ENCODE peak calls at places on chromosome 16, in seven cellular contexts. One of them, this sample, is unnamed. For H3K9me3, the result is how much of the 10 kb centered on the place peaks cover.

GRCh38 chr16:50398336-50398735 is 29.5 kb upstream of the BRD7 start:
- DNase-seq in right atrium auricular region: no peak
- DNase-seq in ovary: no peak
- DNase-seq in sigmoid colon: no peak
- DNase-seq in colonic mucosa: no peak
- DNase-seq in K562: no peak
- DNase-seq in CD4-positive, alpha-beta memory T cell: no peak
- DNase-seq in this sample: no peak

GRCh38 chr16:27972500-27972899 is 91.0 kb downstream of the GSG1L start:
- DNase-seq in sigmoid colon: peak
- DNase-seq in right atrium auricular region: no peak
- DNase-seq in CD4-positive, alpha-beta memory T cell: peak
- DNase-seq in colonic mucosa: peak
- DNase-seq in ovary: no peak
- DNase-seq in K562: peak
- DNase-seq in this sample: no peak

GRCh38 chr16:2194166-2194834 is 2.1 kb downstream of the CASKIN1 start:
- DNase-seq in ovary: no peak
- DNase-seq in K562: no peak
- DNase-seq in CD4-positive, alpha-beta memory T cell: no peak
- DNase-seq in colonic mucosa: no peak
- DNase-seq in sigmoid colon: no peak
- DNase-seq in right atrium auricular region: no peak
- DNase-seq in this sample: no peak

GRCh38 chr16:18788828-18789514 is 1.2 kb downstream of the RPS15A start:
- DNase-seq in sigmoid colon: no peak
- DNase-seq in K562: no peak
- DNase-seq in ovary: no peak
- DNase-seq in right atrium auricular region: no peak
- DNase-seq in colonic mucosa: peak
- DNase-seq in CD4-positive, alpha-beta memory T cell: no peak
- DNase-seq in this sample: no peak

GRCh38 chr16:24737391-24737871 is 8.0 kb downstream of the TNRC6A start:
- DNase-seq in ovary: no peak
- DNase-seq in sigmoid colon: no peak
- DNase-seq in right atrium auricular region: no peak
- DNase-seq in K562: no peak
- DNase-seq in colonic mucosa: no peak
- DNase-seq in CD4-positive, alpha-beta memory T cell: no peak
- DNase-seq in this sample: no peak

GRCh38 chr16:20884240-20884556 is 16.0 kb downstream of the DCUN1D3 start:
- DNase-seq in K562: no peak
- DNase-seq in colonic mucosa: no peak
- DNase-seq in CD4-positive, alpha-beta memory T cell: no peak
- DNase-seq in sigmoid colon: no peak
- DNase-seq in right atrium auricular region: no peak
- DNase-seq in ovary: no peak
- DNase-seq in this sample: no peak

GRCh38 chr16:11629071-11630030 is 38.9 kb upstream of the SNN start:
- DNase-seq in K562: no peak
- DNase-seq in colonic mucosa: no peak
- DNase-seq in sigmoid colon: peak
- DNase-seq in CD4-positive, alpha-beta memory T cell: no peak
- DNase-seq in right atrium auricular region: no peak
- DNase-seq in ovary: no peak
- DNase-seq in this sample: no peak

GRCh38 chr16:55297910-55298175 is 26.2 kb upstream of the IRX6 start:
- DNase-seq in sigmoid colon: no peak
- DNase-seq in K562: no peak
- DNase-seq in right atrium auricular region: no peak
- DNase-seq in ovary: no peak
- DNase-seq in CD4-positive, alpha-beta memory T cell: no peak
- DNase-seq in colonic mucosa: no peak
- DNase-seq in this sample: no peak

GRCh38 chr16:64589836-64590235 is 532.0 kb downstream of the CDH11 start:
- DNase-seq in ovary: no peak
- DNase-seq in sigmoid colon: no peak
- DNase-seq in CD4-positive, alpha-beta memory T cell: no peak
- DNase-seq in K562: no peak
- DNase-seq in right atrium auricular region: no peak
- DNase-seq in colonic mucosa: no peak
- DNase-seq in this sample: no peak

GRCh38 chr16:75483222-75483621 is 12.0 kb downstream of the CHST6 start:
- DNase-seq in colonic mucosa: no peak
- DNase-seq in K562: no peak
- DNase-seq in ovary: no peak
- DNase-seq in right atrium auricular region: no peak
- DNase-seq in CD4-positive, alpha-beta memory T cell: no peak
- DNase-seq in sigmoid colon: no peak
- DNase-seq in this sample: no peak

GRCh38 chr16:35733278-35733965 is 2274.0 kb downstream of the TP53TG3F start:
- DNase-seq in sigmoid colon: no peak
- DNase-seq in K562: no peak
- DNase-seq in right atrium auricular region: peak
- DNase-seq in colonic mucosa: no peak
- DNase-seq in ovary: no peak
- DNase-seq in CD4-positive, alpha-beta memory T cell: no peak
- DNase-seq in this sample: no peak

GRCh38 chr16:35734728-35735402 is 2275.5 kb downstream of the TP53TG3F start:
- DNase-seq in right atrium auricular region: peak
- DNase-seq in sigmoid colon: no peak
- DNase-seq in colonic mucosa: no peak
- DNase-seq in CD4-positive, alpha-beta memory T cell: no peak
- DNase-seq in ovary: no peak
- DNase-seq in K562: no peak
- DNase-seq in this sample: no peak

GRCh38 chr16:35732046-35732810 is 2272.8 kb downstream of the TP53TG3F start:
- DNase-seq in sigmoid colon: no peak
- DNase-seq in ovary: no peak
- DNase-seq in K562: no peak
- DNase-seq in right atrium auricular region: peak
- DNase-seq in colonic mucosa: no peak
- DNase-seq in CD4-positive, alpha-beta memory T cell: no peak
- DNase-seq in this sample: no peak

GRCh38 chr16:35735403-35736251 is 2276.2 kb downstream of the TP53TG3F start:
- DNase-seq in colonic mucosa: no peak
- DNase-seq in right atrium auricular region: no peak
- DNase-seq in ovary: no peak
- DNase-seq in K562: no peak
- DNase-seq in sigmoid colon: no peak
- DNase-seq in CD4-positive, alpha-beta memory T cell: no peak
- DNase-seq in this sample: no peak

DNA sequence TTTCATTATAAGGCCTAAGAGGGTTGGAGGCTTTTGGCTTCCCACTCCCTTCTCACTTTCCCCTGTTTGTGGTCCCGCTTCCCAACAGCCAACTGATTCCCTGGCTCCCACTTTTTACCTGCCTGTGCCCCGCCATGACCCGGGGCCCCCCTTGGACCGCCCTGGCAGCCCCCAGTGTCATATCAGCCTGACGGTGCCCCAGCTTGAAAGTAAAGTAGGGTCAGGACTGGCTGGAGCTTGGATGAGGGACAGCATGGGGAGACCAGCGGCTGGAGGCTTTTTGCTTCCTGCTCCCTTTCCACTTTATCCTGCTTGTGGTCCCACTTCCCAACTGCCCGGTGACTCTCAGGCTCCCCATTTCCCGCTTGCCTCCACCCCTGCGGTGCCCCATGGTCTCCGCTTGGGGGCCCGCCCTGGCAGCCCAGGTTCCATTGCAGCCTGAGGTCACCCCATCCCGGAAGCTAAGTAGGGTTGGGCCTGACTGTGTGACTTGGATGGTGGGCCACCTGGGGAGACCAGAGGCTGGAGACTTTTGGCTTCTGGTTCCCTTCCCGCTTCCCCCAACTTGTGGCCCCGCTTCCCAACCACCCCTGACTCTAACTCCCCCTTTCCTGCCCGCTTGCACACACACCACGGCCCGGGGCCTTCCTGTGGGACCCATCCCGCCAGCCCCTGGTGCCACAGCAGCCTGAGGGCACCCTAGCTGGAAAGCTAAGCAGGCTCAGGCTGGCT is 2274.7 kb downstream of the TP53TG3F start:
- DNase-seq in CD4-positive, alpha-beta memory T cell: no peak
- DNase-seq in ovary: no peak
- DNase-seq in right atrium auricular region: peak
- DNase-seq in colonic mucosa: no peak
- DNase-seq in K562: no peak
- DNase-seq in sigmoid colon: no peak
- DNase-seq in this sample: no peak
- H3K9me3 ChIP-seq in CD4-positive, alpha-beta memory T cell: under half
- H3K9me3 ChIP-seq in ovary: under half
- H3K9me3 ChIP-seq in right atrium auricular region: under half
- H3K9me3 ChIP-seq in colonic mucosa: under half
- H3K9me3 ChIP-seq in K562: under half
- H3K9me3 ChIP-seq in sigmoid colon: under half
- H3K9me3 ChIP-seq in this sample: under half

GRCh38 chr16:10405386-10405939 is 19.6 kb downstream of the ATF7IP2 start:
- DNase-seq in colonic mucosa: no peak
- DNase-seq in sigmoid colon: no peak
- DNase-seq in ovary: no peak
- DNase-seq in K562: peak
- DNase-seq in CD4-positive, alpha-beta memory T cell: no peak
- DNase-seq in right atrium auricular region: no peak
- DNase-seq in this sample: no peak
- H3K9me3 ChIP-seq in colonic mucosa: under half
- H3K9me3 ChIP-seq in sigmoid colon: under half
- H3K9me3 ChIP-seq in ovary: under half
- H3K9me3 ChIP-seq in K562: under half
- H3K9me3 ChIP-seq in CD4-positive, alpha-beta memory T cell: under half
- H3K9me3 ChIP-seq in right atrium auricular region: under half
- H3K9me3 ChIP-seq in this sample: under half

GRCh38 chr16:35239561-35239960 is 1780.1 kb downstream of the TP53TG3F start:
- DNase-seq in sigmoid colon: no peak
- DNase-seq in right atrium auricular region: no peak
- DNase-seq in CD4-positive, alpha-beta memory T cell: no peak
- DNase-seq in K562: no peak
- DNase-seq in ovary: no peak
- DNase-seq in colonic mucosa: no peak
- DNase-seq in this sample: no peak
- H3K9me3 ChIP-seq in sigmoid colon: under half
- H3K9me3 ChIP-seq in right atrium auricular region: under half
- H3K9me3 ChIP-seq in CD4-positive, alpha-beta memory T cell: under half
- H3K9me3 ChIP-seq in K562: under half
- H3K9me3 ChIP-seq in ovary: under half
- H3K9me3 ChIP-seq in colonic mucosa: under half
- H3K9me3 ChIP-seq in this sample: under half

GRCh38 chr16:78142784-78143183 is 43.3 kb downstream of the WWOX start:
- DNase-seq in ovary: no peak
- DNase-seq in sigmoid colon: no peak
- DNase-seq in CD4-positive, alpha-beta memory T cell: no peak
- DNase-seq in colonic mucosa: no peak
- DNase-seq in right atrium auricular region: no peak
- DNase-seq in K562: no peak
- DNase-seq in this sample: no peak

GRCh38 chr16:78150233-78150632 is 50.8 kb downstream of the WWOX start:
- DNase-seq in sigmoid colon: no peak
- DNase-seq in CD4-positive, alpha-beta memory T cell: no peak
- DNase-seq in ovary: no peak
- DNase-seq in colonic mucosa: no peak
- DNase-seq in K562: no peak
- DNase-seq in right atrium auricular region: no peak
- DNase-seq in this sample: no peak

GRCh38 chr16:78146807-78147206 is 47.4 kb downstream of the WWOX start:
- DNase-seq in right atrium auricular region: no peak
- DNase-seq in colonic mucosa: no peak
- DNase-seq in sigmoid colon: no peak
- DNase-seq in ovary: no peak
- DNase-seq in K562: no peak
- DNase-seq in CD4-positive, alpha-beta memory T cell: no peak
- DNase-seq in this sample: no peak

DNA sequence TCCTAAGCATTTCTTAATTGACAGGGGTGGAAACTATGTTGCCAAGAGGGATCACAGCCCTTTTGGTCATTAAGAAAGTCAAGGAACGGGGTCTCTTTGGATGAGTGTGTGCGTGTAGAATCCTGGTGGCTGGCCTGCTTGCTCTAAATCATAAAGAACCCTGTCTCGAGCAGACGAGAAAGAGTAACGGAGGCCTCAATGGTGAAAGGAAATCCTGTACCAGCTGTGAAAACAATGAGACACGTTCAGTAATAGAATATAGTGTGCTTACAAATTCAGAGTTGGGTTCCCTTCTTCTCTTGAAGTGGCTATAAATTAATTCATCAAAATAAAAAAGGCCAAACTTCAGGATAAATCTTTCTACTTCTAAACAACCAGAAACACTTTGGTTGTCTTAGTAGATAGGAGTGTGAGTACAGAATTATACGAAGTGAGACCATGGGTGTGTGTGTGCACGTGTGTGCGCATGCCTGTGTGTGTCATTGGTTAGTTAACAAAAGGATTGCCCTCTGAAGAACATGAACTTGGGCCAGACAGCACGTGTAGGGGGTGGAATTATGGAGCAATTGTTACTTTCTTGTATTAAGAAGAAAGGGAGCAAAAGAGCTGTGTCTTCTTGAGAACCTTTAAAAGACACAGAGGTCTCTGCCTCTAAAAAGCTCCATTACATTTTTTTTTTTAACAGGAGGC is 48.5 kb downstream of the WWOX start:
- DNase-seq in colonic mucosa: no peak
- DNase-seq in ovary: no peak
- DNase-seq in sigmoid colon: no peak
- DNase-seq in right atrium auricular region: no peak
- DNase-seq in K562: no peak
- DNase-seq in CD4-positive, alpha-beta memory T cell: no peak
- DNase-seq in this sample: no peak
- H3K9me3 ChIP-seq in colonic mucosa: under half
- H3K9me3 ChIP-seq in ovary: under half
- H3K9me3 ChIP-seq in sigmoid colon: under half
- H3K9me3 ChIP-seq in right atrium auricular region: under half
- H3K9me3 ChIP-seq in K562: under half
- H3K9me3 ChIP-seq in CD4-positive, alpha-beta memory T cell: under half
- H3K9me3 ChIP-seq in this sample: under half

DNA sequence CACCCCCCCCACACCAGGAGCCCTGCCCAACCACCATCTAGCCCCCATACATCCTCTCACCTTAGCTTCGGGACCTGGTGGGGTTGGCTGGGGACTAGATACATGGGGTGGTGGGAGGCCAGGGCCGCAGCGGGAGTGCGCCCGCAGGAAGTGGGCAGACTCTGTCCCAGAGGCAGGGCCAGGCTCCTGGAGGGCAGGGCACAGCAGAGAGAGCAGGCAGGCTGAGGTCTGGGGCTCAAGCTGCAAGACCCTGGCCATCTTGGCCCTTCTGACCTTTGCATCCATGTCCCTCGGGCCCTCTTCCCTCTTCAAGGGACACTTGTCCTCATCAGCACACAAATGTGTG is 2.7 kb downstream of the ENKD1 start:
- DNase-seq in ovary: no peak
- DNase-seq in right atrium auricular region: no peak
- DNase-seq in colonic mucosa: no peak
- DNase-seq in sigmoid colon: peak
- DNase-seq in CD4-positive, alpha-beta memory T cell: no peak
- DNase-seq in K562: no peak
- DNase-seq in this sample: no peak
- H3K9me3 ChIP-seq in ovary: under half
- H3K9me3 ChIP-seq in right atrium auricular region: under half
- H3K9me3 ChIP-seq in colonic mucosa: under half
- H3K9me3 ChIP-seq in sigmoid colon: under half
- H3K9me3 ChIP-seq in CD4-positive, alpha-beta memory T cell: under half
- H3K9me3 ChIP-seq in K562: under half
- H3K9me3 ChIP-seq in this sample: under half

This sample was measured in T-helper 17 cell.